ENCODE peak calls at places on chromosomes 11 and 22, in seven cellular contexts. One of them, this sample, is unnamed.

GRCh38 chr11:34416088-34416487 is 22.6 kb upstream of the CAT start:
- DNase-seq in A172: no peak
- DNase-seq in dorsolateral prefrontal cortex: no peak
- DNase-seq in GM04504: no peak
- DNase-seq in stimulated activated naive CD8-positive, alpha-beta T cell treated with anti-CD3 and anti-CD28 coated beads, Interleukin-15, amount 100 ng/mL, for 72 hours: no peak
- DNase-seq in AG10803: peak
- DNase-seq in left ventricle myocardium superior: no peak
- DNase-seq in this sample: no peak

GRCh38 chr11:32224580-32224979 is 133.7 kb downstream of the RCN1 start:
- DNase-seq in A172: no peak
- DNase-seq in dorsolateral prefrontal cortex: no peak
- DNase-seq in GM04504: no peak
- DNase-seq in stimulated activated naive CD8-positive, alpha-beta T cell treated with anti-CD3 and anti-CD28 coated beads, Interleukin-15, amount 100 ng/mL, for 72 hours: no peak
- DNase-seq in AG10803: no peak
- DNase-seq in left ventricle myocardium superior: no peak
- DNase-seq in this sample: no peak

GRCh38 chr22:41482319-41482935 is 13.5 kb downstream of the ACO2 start:
- DNase-seq in A172: peak
- DNase-seq in dorsolateral prefrontal cortex: no peak
- DNase-seq in GM04504: peak
- DNase-seq in stimulated activated naive CD8-positive, alpha-beta T cell treated with anti-CD3 and anti-CD28 coated beads, Interleukin-15, amount 100 ng/mL, for 72 hours: no peak
- DNase-seq in AG10803: peak
- DNase-seq in left ventricle myocardium superior: no peak
- DNase-seq in this sample: peak

GRCh38 chr22:36901411-36902142 is 11.9 kb upstream of the CSF2RB start:
- DNase-seq in A172: no peak
- DNase-seq in dorsolateral prefrontal cortex: no peak
- DNase-seq in GM04504: no peak
- DNase-seq in stimulated activated naive CD8-positive, alpha-beta T cell treated with anti-CD3 and anti-CD28 coated beads, Interleukin-15, amount 100 ng/mL, for 72 hours: peak
- DNase-seq in AG10803: no peak
- DNase-seq in left ventricle myocardium superior: no peak
- DNase-seq in this sample: no peak

GRCh38 chr22:22712092-22712658 is 67.8 kb downstream of the GGTLC2 start:
- DNase-seq in A172: no peak
- DNase-seq in dorsolateral prefrontal cortex: no peak
- DNase-seq in GM04504: no peak
- DNase-seq in stimulated activated naive CD8-positive, alpha-beta T cell treated with anti-CD3 and anti-CD28 coated beads, Interleukin-15, amount 100 ng/mL, for 72 hours: no peak
- DNase-seq in AG10803: no peak
- DNase-seq in left ventricle myocardium superior: no peak
- DNase-seq in this sample: no peak

GRCh38 chr11:65492637-65493366 is 6.0 kb upstream of the MALAT1 start:
- DNase-seq in A172: peak
- DNase-seq in dorsolateral prefrontal cortex: peak
- DNase-seq in GM04504: no peak
- DNase-seq in stimulated activated naive CD8-positive, alpha-beta T cell treated with anti-CD3 and anti-CD28 coated beads, Interleukin-15, amount 100 ng/mL, for 72 hours: peak
- DNase-seq in AG10803: peak
- DNase-seq in left ventricle myocardium superior: peak
- DNase-seq in this sample: peak

GRCh38 chr11:77322926-77323590 is 21.6 kb upstream of the GDPD4 start:
- DNase-seq in A172: no peak
- DNase-seq in dorsolateral prefrontal cortex: no peak
- DNase-seq in GM04504: no peak
- DNase-seq in stimulated activated naive CD8-positive, alpha-beta T cell treated with anti-CD3 and anti-CD28 coated beads, Interleukin-15, amount 100 ng/mL, for 72 hours: no peak
- DNase-seq in AG10803: peak
- DNase-seq in left ventricle myocardium superior: no peak
- DNase-seq in this sample: no peak

GRCh38 chr22:49202226-49202625 is 625.4 kb downstream of the BRD1 start:
- DNase-seq in A172: no peak
- DNase-seq in dorsolateral prefrontal cortex: no peak
- DNase-seq in GM04504: no peak
- DNase-seq in stimulated activated naive CD8-positive, alpha-beta T cell treated with anti-CD3 and anti-CD28 coated beads, Interleukin-15, amount 100 ng/mL, for 72 hours: no peak
- DNase-seq in AG10803: no peak
- DNase-seq in left ventricle myocardium superior: no peak
- DNase-seq in this sample: no peak

GRCh38 chr11:97814325-97814959 is 1206.3 kb upstream of the CNTN5 start:
- DNase-seq in A172: no peak
- DNase-seq in dorsolateral prefrontal cortex: no peak
- DNase-seq in GM04504: no peak
- DNase-seq in stimulated activated naive CD8-positive, alpha-beta T cell treated with anti-CD3 and anti-CD28 coated beads, Interleukin-15, amount 100 ng/mL, for 72 hours: no peak
- DNase-seq in AG10803: no peak
- DNase-seq in left ventricle myocardium superior: no peak
- DNase-seq in this sample: peak

This sample was measured in NCI-H226.